ENCODE peak calls at places on chromosomes 7 and 10, in seven cellular contexts. U is T-helper 1 cell, K is kidney tubule cell, C is sigmoid colon, J is anterior cingulate cortex, G is GF-D8, N is globus pallidus. A is an unnamed sample.

GRCh38 chr10:122419890-122420623 is 34.4 kb upstream of the ARMS2 start:
- DNase-seq in U (no peak), K (no peak), C (peak; percentile 63), J (no peak), G (no peak), N (no peak), A (no peak)

GRCh38 chr7:79933144-79933543 is 201.5 kb upstream of the GNAI1 start:
- DNase-seq in U (no peak), K (no peak), C (no peak), J (no peak), G (no peak), N (no peak), A (no peak)

GRCh38 chr7:5670173-5670933 is 111.1 kb downstream of the RNF216 start:
- DNase-seq in U (no peak), K (no peak), C (no peak), J (no peak), G (peak; percentile 96), N (no peak), A (peak; percentile 73)

GRCh38 chr10:132192991-132193670 is 6.4 kb downstream of the DPYSL4 start:
- DNase-seq in U (no peak), K (no peak), C (no peak), J (no peak), G (no peak), N (no peak), A (peak; percentile 36)

GRCh38 chr10:123045961-123046731 is 37.3 kb downstream of the ACADSB start:
- DNase-seq in U (no peak), K (no peak), C (no peak), J (no peak), G (no peak), N (no peak), A (no peak)

GRCh38 chr10:27319752-27320561 is 79.4 kb upstream of the ACBD5 start:
- DNase-seq in U (no peak), K (peak; percentile 66), C (peak; percentile 74), J (no peak), G (no peak), N (peak; percentile 27), A (peak; percentile 90)

GRCh38 chr10:124092270-124093075 is 925 bp downstream of the CHST15 start:
- DNase-seq in U (no peak), K (peak; percentile 61), C (peak; percentile 87), J (peak; percentile 75), G (no peak), N (peak; percentile 24), A (peak; percentile 96)

GRCh38 chr7:101104799-101105198 is 19.5 kb downstream of the TRIM56 start:
- DNase-seq in U (no peak), K (peak; percentile 22), C (no peak), J (no peak), G (no peak), N (no peak), A (no peak)

GRCh38 chr7:47570649-47571050 is 11.3 kb downstream of the TNS3 start:
- DNase-seq in U (no peak), K (no peak), C (peak; percentile 88), J (no peak), G (no peak), N (no peak), A (no peak)

GRCh38 chr10:70786799-70787415 is 1.7 kb upstream of the TBATA start:
- DNase-seq in U (no peak), K (peak; percentile 30), C (no peak), J (no peak), G (no peak), N (no peak), A (no peak)

GRCh38 chr10:103685880-103686669 is 169.3 kb downstream of the SH3PXD2A start:
- DNase-seq in U (peak; percentile 60), K (peak; percentile 61), C (peak; percentile 94), J (peak; percentile 69), G (peak; percentile 10), N (peak; percentile 76), A (peak; percentile 91)

GRCh38 chr10:62390497-62391176 is 16.5 kb downstream of the ZNF365 start:
- DNase-seq in U (no peak), K (peak; percentile 22), C (no peak), J (no peak), G (no peak), N (no peak), A (no peak)

GRCh38 chr10:84140036-84140379 is 699 bp downstream of the GHITM start:
- DNase-seq in U (no peak), K (peak; percentile 30), C (no peak), J (no peak), G (no peak), N (peak; percentile 11), A (peak; percentile 78)

GRCh38 chr7:20310963-20311742 is 19.5 kb upstream of the ITGB8 start:
- DNase-seq in U (no peak), K (peak; percentile 79), C (no peak), J (no peak), G (peak; percentile 11), N (no peak), A (no peak)

A was measured in spleen.